ENCODE peak calls at places on chromosomes 3 and 15, in eight cellular contexts. Z is HFFc6; O is stimulated activated CD8-positive, alpha-beta memory T cell treated with anti-CD3 and anti-CD28 coated beads, Interleukin-15, amount 100 ng/mL, for 48 hours; C is activated CD8-positive, alpha-beta memory T cell treated with anti-CD3 and anti-CD28 coated beads for 4 hours; F is effector CD4-positive, alpha-beta T cell; X is fibroblast of mammary gland; U is NCI-H510A; K is activated gamma-delta T cell treated with Interleukin-2 at 50 U/mL for 16 hours. N is an unnamed sample.

GRCh38 chr15:62469478-62469873 is 304.4 kb upstream of the C2CD4B start:
- DNase-seq in Z (peak), O (no peak), C (no peak), F (no peak), X (peak), U (no peak), K (no peak), N (peak)

GRCh38 chr3:192246847-192247520 is 480.4 kb downstream of the FGF12 start:
- DNase-seq in Z (no peak), O (no peak), C (no peak), F (no peak), X (peak), U (no peak), K (no peak), N (no peak)

GRCh38 chr15:78130466-78131294 is 565 bp downstream of the CIB2 start:
- DNase-seq in Z (no peak), O (no peak), C (no peak), F (no peak), X (no peak), U (no peak), K (no peak), N (no peak)

GRCh38 chr3:86653801-86654200 is 337.1 kb downstream of the VGLL3 start:
- DNase-seq in Z (no peak), O (no peak), C (no peak), F (no peak), X (no peak), U (no peak), K (no peak), N (no peak)

GRCh38 chr3:194364652-194365434 is 4.7 kb downstream of the LRRC15 start:
- DNase-seq in Z (peak), O (no peak), C (no peak), F (no peak), X (peak), U (peak), K (no peak), N (peak)

GRCh38 chr15:99492716-99493115 is 73.1 kb upstream of the MEF2A start:
- DNase-seq in Z (no peak), O (no peak), C (no peak), F (no peak), X (no peak), U (no peak), K (no peak), N (no peak)

GRCh38 chr3:56970401-56971002 is 90.0 kb upstream of the SPATA12 start:
- DNase-seq in Z (no peak), O (no peak), C (no peak), F (no peak), X (no peak), U (no peak), K (no peak), N (no peak)

GRCh38 chr15:99452728-99453643 is 112.8 kb upstream of the MEF2A start:
- DNase-seq in Z (no peak), O (no peak), C (no peak), F (no peak), X (no peak), U (no peak), K (no peak), N (no peak)

GRCh38 chr3:32961189-32961715 is 9.8 kb downstream of the CCR4 start:
- DNase-seq in Z (no peak), O (no peak), C (no peak), F (peak), X (no peak), U (no peak), K (no peak), N (no peak)

GRCh38 chr3:40035177-40035576 is 225.8 kb downstream of the MYRIP start:
- DNase-seq in Z (peak), O (no peak), C (no peak), F (no peak), X (peak), U (no peak), K (no peak), N (no peak)

GRCh38 chr3:172300862-172301261 is 147.4 kb downstream of the GHSR start:
- DNase-seq in Z (no peak), O (no peak), C (no peak), F (no peak), X (no peak), U (no peak), K (no peak), N (no peak)